ENCODE peak calls at places on chromosomes 1 and 21, in seven cellular contexts. D is WTC11, T is nephron progenitor cell, O is GM23338, J is glutamatergic neuron, C is RWPE1, I is GM12865. W is an unnamed sample.

GRCh38 chr1:234931404-234931973 is 197.1 kb downstream of the TOMM20 start:
- DNase-seq in D (no peak), T (no peak), O (no peak), J (no peak), C (no peak), I (no peak), W (no peak)

GRCh38 chr1:8370928-8371327 is 53.0 kb downstream of the SLC45A1 start:
- DNase-seq in D (no peak), T (no peak), O (no peak), J (no peak), C (no peak), I (no peak), W (no peak)

GRCh38 chr1:201192478-201192804 is 1.8 kb downstream of the IGFN1 start:
- DNase-seq in D (no peak), T (no peak), O (no peak), J (no peak), C (no peak), I (no peak), W (no peak)

GRCh38 chr1:195965475-195965874 is 642.8 kb downstream of the KCNT2 start:
- DNase-seq in D (no peak), T (no peak), O (no peak), J (no peak), C (no peak), I (no peak), W (no peak)

GRCh38 chr21:32456497-32456918 is 44.0 kb downstream of the EVA1C start:
- DNase-seq in D (no peak), T (no peak), O (no peak), J (no peak), C (no peak), I (no peak), W (no peak)

GRCh38 chr1:101452825-101453224 is 216.0 kb downstream of the S1PR1 start:
- DNase-seq in D (no peak), T (no peak), O (no peak), J (no peak), C (no peak), I (no peak), W (peak; percentile 8)

GRCh38 chr1:93588955-93589354 is 92.7 kb downstream of the BCAR3 start:
- DNase-seq in D (no peak), T (no peak), O (no peak), J (no peak), C (no peak), I (no peak), W (no peak)

GRCh38 chr21:41183575-41183974 is 15.6 kb downstream of the BACE2 start:
- DNase-seq in D (no peak), T (no peak), O (peak; percentile 30), J (no peak), C (no peak), I (no peak), W (no peak)

GRCh38 chr21:35578831-35579470 is 481.4 kb downstream of the SETD4 start:
- DNase-seq in D (no peak), T (no peak), O (no peak), J (no peak), C (no peak), I (no peak), W (no peak)

GRCh38 chr1:56585985-56586384 is 6.6 kb upstream of the PLPP3 start:
- DNase-seq in D (no peak), T (no peak), O (no peak), J (no peak), C (no peak), I (no peak), W (no peak)

GRCh38 chr1:150150511-150151021 is 850 bp downstream of the PLEKHO1 start:
- DNase-seq in D (peak; percentile 38), T (peak; percentile 56), O (peak; percentile 63), J (peak; percentile 45), C (no peak), I (no peak), W (no peak)

GRCh38 chr1:54623216-54624007 is at the start of gene FAM151A:
- DNase-seq in D (no peak), T (no peak), O (no peak), J (no peak), C (no peak), I (no peak), W (no peak)

GRCh38 chr1:33420870-33421775 is 9.8 kb downstream of the PHC2 start:
- DNase-seq in D (no peak), T (no peak), O (no peak), J (no peak), C (no peak), I (no peak), W (no peak)

GRCh38 chr1:156920233-156921052 is at the start of gene LRRC71:
- DNase-seq in D (peak; percentile 94), T (peak; percentile 94), O (peak; percentile 94), J (peak; percentile 91), C (peak; percentile 72), I (peak; percentile 53), W (peak; percentile 80)

GRCh38 chr1:96756789-96757188 is 35.2 kb downstream of the PTBP2 start:
- DNase-seq in D (no peak), T (no peak), O (no peak), J (no peak), C (no peak), I (no peak), W (no peak)

GRCh38 chr1:156815851-156816536 is 654 bp downstream of the SH2D2A start:
- DNase-seq in D (no peak), T (no peak), O (no peak), J (no peak), C (no peak), I (no peak), W (no peak)

GRCh38 chr1:231037585-231038517 is 2.2 kb downstream of the FAM89A start:
- DNase-seq in D (no peak), T (no peak), O (no peak), J (no peak), C (no peak), I (no peak), W (no peak)

GRCh38 chr1:37515185-37516034 is 844 bp upstream of the MEAF6 start:
- DNase-seq in D (no peak), T (no peak), O (no peak), J (no peak), C (no peak), I (no peak), W (no peak)

GRCh38 chr21:33544451-33544850 is 1.6 kb downstream of the SON start:
- DNase-seq in D (no peak), T (no peak), O (no peak), J (no peak), C (no peak), I (no peak), W (no peak)

GRCh38 chr1:10171105-10171767 is 39.1 kb upstream of the KIF1B start:
- DNase-seq in D (no peak), T (no peak), O (no peak), J (no peak), C (no peak), I (no peak), W (no peak)
- TF ChIP-seq CTCF in D (no peak), T (no peak), O (no peak), J (no peak), C (no peak), I (no peak), W (no peak)

GRCh38 chr1:205317311-205317917 is 4.1 kb downstream of the NUAK2 start:
- DNase-seq in D (no peak), T (no peak), O (no peak), J (no peak), C (peak; percentile 63), I (no peak), W (peak; percentile 93)
- TF ChIP-seq CTCF in D (no peak), T (no peak), O (peak; percentile 9), J (no peak), C (no peak), I (no peak), W (no peak)

GRCh38 chr1:20466231-20466630 is 19.8 kb downstream of the CAMK2N1 start:
- DNase-seq in D (no peak), T (no peak), O (no peak), J (no peak), C (no peak), I (no peak), W (no peak)

GRCh38 chr1:20472860-20473711 is 12.9 kb downstream of the CAMK2N1 start:
- DNase-seq in D (peak; percentile 87), T (peak; percentile 83), O (peak; percentile 95), J (peak; percentile 82), C (no peak), I (peak; percentile 41), W (no peak)

GRCh38 chr1:20472121-20472520 is 13.9 kb downstream of the CAMK2N1 start:
- DNase-seq in D (no peak), T (no peak), O (no peak), J (no peak), C (no peak), I (no peak), W (no peak)

GRCh38 chr1:20470174-20470573 is 15.8 kb downstream of the CAMK2N1 start:
- DNase-seq in D (no peak), T (no peak), O (no peak), J (no peak), C (no peak), I (no peak), W (no peak)

GRCh38 chr1:20469406-20470076 is 16.5 kb downstream of the CAMK2N1 start:
- DNase-seq in D (no peak), T (no peak), O (no peak), J (no peak), C (no peak), I (no peak), W (no peak)
- TF ChIP-seq CTCF in D (no peak), T (no peak), O (peak; percentile 32), J (no peak), C (no peak), I (no peak), W (no peak)

GRCh38 chr1:109775408-109775807 is 11.7 kb upstream of the EPS8L3 start:
- DNase-seq in D (peak; percentile 3), T (no peak), O (no peak), J (no peak), C (no peak), I (no peak), W (no peak)

GRCh38 chr1:109777980-109778625 is 14.4 kb upstream of the EPS8L3 start:
- DNase-seq in D (peak; percentile 6), T (no peak), O (no peak), J (no peak), C (no peak), I (no peak), W (no peak)

GRCh38 chr1:109776206-109776835 is 12.6 kb upstream of the EPS8L3 start:
- DNase-seq in D (peak; percentile 8), T (no peak), O (no peak), J (no peak), C (no peak), I (no peak), W (no peak)

GRCh38 chr1:109777436-109777835 is 13.7 kb upstream of the EPS8L3 start:
- DNase-seq in D (peak; percentile 6), T (no peak), O (no peak), J (no peak), C (no peak), I (no peak), W (no peak)

GRCh38 chr1:109776911-109777310 is 13.2 kb upstream of the EPS8L3 start:
- DNase-seq in D (peak; percentile 87), T (peak; percentile 84), O (peak; percentile 90), J (peak; percentile 85), C (peak; percentile 73), I (peak; percentile 85), W (peak; percentile 78)
- TF ChIP-seq CTCF in D (peak; percentile 95), T (peak; percentile 97), O (peak; percentile 100), J (peak; percentile 99), C (peak; percentile 85), I (peak; percentile 90), W (peak; percentile 86)